ENCODE peak calls at places on chromosome 4, in nine cellular contexts. S is mammary epithelial cell; H is fibroblast of mammary gland; A is CD8-positive, alpha-beta T cell; U is neural crest cell; X is HepG2; R is stomach; M is AG10803; C is astrocyte. K is an unnamed sample.

GRCh38 chr4:114005569-114006442 is 26.4 kb upstream of the ARSJ start:
- DNase-seq in H (peak), C (peak), U (no peak), X (no peak), A (no peak), S (peak), R (no peak), M (peak), K (peak)

GRCh38 chr4:157115613-157116340 is 39.8 kb downstream of the GLRB start:
- DNase-seq in C (peak), U (no peak), R (no peak), M (peak), H (peak), A (no peak), X (no peak), S (peak), K (peak)

GRCh38 chr4:10096976-10097330 is 19.6 kb downstream of the WDR1 start:
- DNase-seq in A (no peak), X (no peak), M (no peak), S (no peak), H (no peak), R (no peak), U (no peak), C (no peak), K (no peak)

GRCh38 chr4:52853351-52853750 is 8.8 kb upstream of the RASL11B start:
- DNase-seq in C (peak), X (no peak), A (no peak), U (no peak), S (peak), H (peak), M (peak), R (no peak), K (peak)

GRCh38 chr4:3409571-3410091 is 32.1 kb upstream of the HGFAC start:
- DNase-seq in X (no peak), H (no peak), A (no peak), M (no peak), C (no peak), R (no peak), U (no peak), S (no peak), K (no peak)

GRCh38 chr4:8010618-8011017 is 71.0 kb upstream of the AFAP1 start:
- DNase-seq in C (peak), A (no peak), X (peak), M (peak), H (no peak), U (peak), S (no peak), R (peak), K (peak)

GRCh38 chr4:119210760-119211159 is 1.8 kb upstream of the USP53 start:
- DNase-seq in A (no peak), M (peak), H (peak), X (no peak), S (peak), U (no peak), R (no peak), C (no peak), K (no peak)

GRCh38 chr4:128846063-128846462 is 36.6 kb downstream of the JADE1 start:
- DNase-seq in C (no peak), U (no peak), M (no peak), A (no peak), R (peak), X (no peak), S (no peak), H (no peak), K (no peak)

GRCh38 chr4:54320826-54321320 is 91.8 kb downstream of the PDGFRA start:
- DNase-seq in H (no peak), M (no peak), A (no peak), R (no peak), U (no peak), C (no peak), S (peak), X (no peak), K (no peak)

GRCh38 chr4:98516441-98517323 is 141.7 kb downstream of the TSPAN5 start:
- DNase-seq in R (no peak), M (peak), A (no peak), X (no peak), C (peak), U (no peak), H (peak), S (no peak), K (no peak)

GRCh38 chr4:78951862-78952472 is 12.7 kb upstream of the PAQR3 start:
- DNase-seq in R (no peak), A (peak), X (peak), M (peak), S (peak), U (peak), C (no peak), H (peak), K (peak)

GRCh38 chr4:148857234-148857972 is 415.2 kb upstream of the NR3C2 start:
- DNase-seq in C (peak), X (no peak), U (no peak), H (peak), S (peak), A (no peak), R (no peak), M (no peak), K (no peak)

GRCh38 chr4:87734936-87735335 is 64.4 kb upstream of the IBSP start:
- DNase-seq in S (peak), U (no peak), M (no peak), R (no peak), X (no peak), C (no peak), H (no peak), A (no peak), K (no peak)

GRCh38 chr4:1052231-1052671 is 40.8 kb downstream of the FGFRL1 start:
- DNase-seq in S (no peak), C (no peak), A (peak), X (no peak), U (no peak), R (peak), M (no peak), H (no peak), K (no peak)

GRCh38 chr4:1049591-1049905 is 38.1 kb downstream of the FGFRL1 start:
- DNase-seq in C (no peak), H (no peak), S (no peak), X (no peak), M (no peak), U (no peak), R (no peak), A (no peak), K (no peak)

GRCh38 chr4:1051472-1051871 is 40.0 kb downstream of the FGFRL1 start:
- DNase-seq in U (no peak), M (peak), A (no peak), R (no peak), C (no peak), H (no peak), S (no peak), X (no peak), K (no peak)

GRCh38 chr4:1048781-1049590 is 37.6 kb downstream of the FGFRL1 start:
- DNase-seq in S (no peak), H (no peak), X (no peak), M (no peak), U (no peak), C (no peak), R (no peak), A (peak), K (no peak)

GRCh38 chr4:1050486-1051213 is 39.2 kb downstream of the FGFRL1 start:
- DNase-seq in M (no peak), X (no peak), R (peak), H (no peak), C (no peak), A (peak), U (no peak), S (no peak), K (no peak)
- TF ChIP-seq CTCF in M (peak), X (peak), R (no peak), H (no peak), C (peak), A (no peak), U (peak), S (no peak), K (no peak)

DNA sequence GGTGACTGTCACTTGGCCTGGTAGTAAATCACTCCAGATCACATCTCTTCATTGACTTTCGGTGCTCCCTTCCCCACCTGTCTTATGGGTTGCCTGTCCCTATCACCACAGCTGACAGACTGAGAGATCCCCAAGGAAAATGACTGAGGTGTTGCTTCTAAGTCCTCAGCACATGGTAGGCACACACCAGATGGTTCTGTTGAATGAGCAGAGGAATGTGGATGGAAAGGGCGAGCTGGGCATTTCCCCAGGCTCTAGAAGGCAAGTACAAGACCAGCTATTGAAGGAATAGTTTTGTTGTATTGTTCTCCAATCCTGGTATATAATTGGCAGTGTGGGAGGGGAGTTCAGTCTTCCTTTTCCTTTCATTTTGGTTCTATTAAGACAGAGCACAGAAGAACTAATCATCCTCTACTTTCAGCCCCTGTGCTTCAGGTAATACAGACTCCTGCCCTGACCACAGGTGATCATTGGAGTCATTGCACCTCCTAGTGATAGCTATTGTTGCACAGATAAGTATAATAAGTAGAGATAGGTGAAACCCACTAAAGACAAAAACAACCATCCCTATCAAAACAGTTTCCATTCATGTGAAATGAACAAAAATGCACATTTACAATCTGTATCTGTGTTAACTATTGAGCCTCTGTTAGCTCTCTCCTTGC is 158.6 kb downstream of the TRAM1L1 start:
- DNase-seq in S (no peak), R (no peak), H (no peak), X (no peak), M (no peak), A (no peak), U (no peak), C (no peak), K (no peak)
- TF ChIP-seq CTCF in S (peak), R (no peak), H (no peak), X (no peak), M (no peak), A (no peak), U (no peak), C (no peak), K (no peak)

DNA sequence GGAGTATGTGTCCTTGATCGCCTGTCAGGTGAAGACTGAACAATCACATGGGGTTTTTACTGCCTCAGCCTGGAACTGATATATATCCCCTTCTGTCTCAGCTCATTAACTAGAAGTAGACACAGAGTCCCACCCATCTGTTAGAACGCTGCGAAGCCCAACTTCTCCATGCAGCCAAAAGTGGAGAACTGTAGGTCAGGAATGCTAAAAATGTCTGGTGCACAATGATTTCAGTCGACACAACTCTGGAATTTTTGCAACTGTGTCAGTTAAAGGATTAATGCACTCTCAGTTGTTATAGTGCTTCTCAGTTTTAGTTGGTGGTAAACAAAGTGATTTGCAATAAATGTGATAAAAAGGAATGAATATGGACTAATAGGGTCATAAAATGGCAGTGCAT is 287.2 kb downstream of the INPP4B start:
- DNase-seq in M (peak), A (no peak), R (no peak), X (no peak), C (peak), H (no peak), U (no peak), S (no peak), K (no peak)
- TF ChIP-seq CTCF in M (no peak), A (no peak), R (no peak), X (no peak), C (no peak), H (no peak), U (no peak), S (no peak), K (no peak)

DNA sequence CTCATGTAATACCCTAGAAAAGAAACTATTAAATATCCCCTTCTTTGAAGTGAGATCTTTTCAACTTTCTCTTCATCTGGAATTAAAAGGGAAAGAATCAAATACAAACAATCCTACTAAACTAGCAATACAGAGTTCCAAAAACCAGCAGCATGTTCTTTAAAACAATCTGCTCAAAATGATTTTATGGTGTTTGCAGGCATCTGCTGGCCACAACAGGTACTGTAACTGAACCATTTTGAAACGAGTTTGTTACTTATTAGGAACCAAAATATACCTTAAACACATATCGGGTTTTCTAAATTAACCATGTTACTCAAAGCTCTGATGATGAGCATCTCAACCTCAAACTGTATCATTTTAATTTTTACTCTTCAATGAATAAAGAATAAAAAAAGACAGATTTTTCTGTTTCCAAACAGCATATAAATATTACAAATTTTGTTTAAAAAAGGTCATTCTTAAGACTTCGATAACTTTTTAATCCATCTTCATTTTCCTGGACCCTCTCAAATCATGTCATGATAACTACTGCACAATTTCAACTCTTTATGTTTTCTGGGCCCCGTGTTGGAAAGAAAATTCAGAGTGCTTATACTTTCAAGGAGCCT is 56.5 kb downstream of the ARAP2 start:
- DNase-seq in A (no peak), H (peak), M (no peak), C (peak), U (no peak), X (peak), R (no peak), S (peak), K (no peak)
- TF ChIP-seq CTCF in A (peak), H (peak), M (no peak), C (peak), U (peak), X (peak), R (peak), S (peak), K (peak)

K was measured in HFFc6.